ENCODE peak calls at places on chromosomes 7 and 10, in nine cellular contexts. C is colonic mucosa; A is CD8-positive, alpha-beta T cell; W is sigmoid colon; H is neural progenitor cell; I is small intestine; S is heart left ventricle; Y is GM23248; Z is heart right ventricle. D is an unnamed sample.

GRCh38 chr10:60901561-60902235 is 42.3 kb downstream of the RHOBTB1 start:
- DNase-seq in C (no peak), A (no peak), W (no peak), H (no peak), I (no peak), S (peak; percentile 83), Y (no peak), Z (peak; percentile 76), D (no peak)

GRCh38 chr7:142798451-142799438 is 28.0 kb downstream of the PRSS2 start:
- DNase-seq in C (no peak), A (peak; percentile 39), W (no peak), H (no peak), I (no peak), S (no peak), Y (no peak), Z (no peak), D (no peak)

GRCh38 chr10:34768261-34768971 is 46.7 kb downstream of the PARD3 start:
- DNase-seq in C (peak; percentile 87), A (no peak), W (peak; percentile 91), H (no peak), I (peak; percentile 88), S (peak; percentile 72), Y (peak; percentile 86), Z (peak; percentile 79), D (no peak)

GRCh38 chr10:100038561-100039071 is 28.9 kb upstream of the DNMBP start:
- DNase-seq in C (peak; percentile 52), A (no peak), W (no peak), H (no peak), I (peak; percentile 92), S (peak; percentile 32), Y (peak; percentile 11), Z (peak; percentile 21), D (no peak)

GRCh38 chr7:9029671-9030070 is 596.3 kb downstream of the NXPH1 start:
- DNase-seq in C (no peak), A (no peak), W (no peak), H (no peak), I (no peak), S (no peak), Y (no peak), Z (no peak), D (no peak)

GRCh38 chr10:44193156-44193555 is 191.7 kb downstream of the CXCL12 start:
- DNase-seq in C (no peak), A (no peak), W (no peak), H (no peak), I (no peak), S (no peak), Y (no peak), Z (no peak), D (no peak)

GRCh38 chr7:104914427-104914826 is 99.6 kb upstream of the KMT2E start:
- DNase-seq in C (no peak), A (no peak), W (no peak), H (no peak), I (no peak), S (no peak), Y (no peak), Z (no peak), D (no peak)

GRCh38 chr10:102452672-102453340 is 1.5 kb upstream of the C10orf95 start:
- DNase-seq in C (no peak), A (peak; percentile 36), W (peak; percentile 76), H (no peak), I (peak; percentile 48), S (no peak), Y (peak; percentile 88), Z (no peak), D (no peak)

GRCh38 chr7:100685631-100686145 is 8.4 kb downstream of the GIGYF1 start:
- DNase-seq in C (no peak), A (no peak), W (no peak), H (no peak), I (no peak), S (no peak), Y (no peak), Z (no peak), D (no peak)

GRCh38 chr7:51297986-51298385 is 18.6 kb downstream of the COBL start:
- DNase-seq in C (peak; percentile 3), A (no peak), W (no peak), H (no peak), I (no peak), S (no peak), Y (no peak), Z (no peak), D (no peak)

GRCh38 chr10:101783736-101784118 is 481 bp upstream of the NPM3 start:
- DNase-seq in C (no peak), A (no peak), W (no peak), H (peak; percentile 74), I (no peak), S (no peak), Y (peak; percentile 53), Z (no peak), D (no peak)

GRCh38 chr7:45574521-45575500 is 643 bp downstream of the ADCY1 start:
- DNase-seq in C (no peak), A (no peak), W (peak; percentile 50), H (peak; percentile 94), I (no peak), S (no peak), Y (peak; percentile 73), Z (peak; percentile 55), D (no peak)

GRCh38 chr10:24897326-24897926 is 55.0 kb downstream of the PRTFDC1 start:
- DNase-seq in C (no peak), A (no peak), W (no peak), H (no peak), I (no peak), S (no peak), Y (peak; percentile 62), Z (no peak), D (no peak)

GRCh38 chr7:82229164-82229563 is 214.4 kb downstream of the CACNA2D1 start:
- DNase-seq in C (no peak), A (no peak), W (no peak), H (no peak), I (no peak), S (no peak), Y (no peak), Z (no peak), D (no peak)

GRCh38 chr10:59950105-59950504 is 43.7 kb upstream of the CCDC6 start:
- DNase-seq in C (no peak), A (no peak), W (no peak), H (no peak), I (no peak), S (no peak), Y (no peak), Z (no peak), D (no peak)

DNA sequence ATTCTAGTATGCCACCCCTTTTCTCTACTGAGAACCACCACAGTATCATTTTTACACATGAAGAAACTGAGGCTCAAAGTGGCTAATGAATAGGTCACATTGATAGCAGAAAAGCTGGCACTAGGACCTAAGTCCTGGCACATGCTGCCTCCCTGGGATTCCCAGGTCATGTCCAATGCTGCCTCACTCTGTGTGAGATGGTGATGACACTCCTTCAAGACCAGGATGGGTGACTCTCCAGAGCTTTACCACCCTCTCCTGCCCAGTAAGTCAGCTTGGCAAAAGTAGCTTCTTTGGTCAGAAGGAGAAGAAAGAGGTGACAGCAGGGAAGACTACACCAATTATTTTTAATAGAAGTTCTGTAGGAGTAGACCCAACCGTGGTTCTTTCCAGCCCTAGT is 13.3 kb upstream of the AKR1B10 start:
- DNase-seq in C (no peak), A (no peak), W (no peak), H (no peak), I (no peak), S (no peak), Y (peak; percentile 8), Z (no peak), D (no peak)
- H3K9me3 ChIP-seq in C (no peaks in the 10 kb centered on the region), A (no peaks in the 10 kb centered on the region), W (no peaks in the 10 kb centered on the region), H (no peaks in the 10 kb centered on the region), I (no peaks in the 10 kb centered on the region), S (no peaks in the 10 kb centered on the region), Y (no peaks in the 10 kb centered on the region), Z (no peaks in the 10 kb centered on the region), D (no peaks in the 10 kb centered on the region)

GRCh38 chr7:41855798-41856197 is 152.9 kb upstream of the INHBA start:
- DNase-seq in C (no peak), A (no peak), W (no peak), H (no peak), I (no peak), S (no peak), Y (peak; percentile 57), Z (no peak), D (no peak)
- H3K9me3 ChIP-seq in C (no peaks in the 10 kb centered on the region), A (no peaks in the 10 kb centered on the region), W (no peaks in the 10 kb centered on the region), H (no peaks in the 10 kb centered on the region), I (no peaks in the 10 kb centered on the region), S (no peaks in the 10 kb centered on the region), Y (no peaks in the 10 kb centered on the region), Z (peaks cover under 1% of the 10 kb centered on the region), D (no peaks in the 10 kb centered on the region)

DNA sequence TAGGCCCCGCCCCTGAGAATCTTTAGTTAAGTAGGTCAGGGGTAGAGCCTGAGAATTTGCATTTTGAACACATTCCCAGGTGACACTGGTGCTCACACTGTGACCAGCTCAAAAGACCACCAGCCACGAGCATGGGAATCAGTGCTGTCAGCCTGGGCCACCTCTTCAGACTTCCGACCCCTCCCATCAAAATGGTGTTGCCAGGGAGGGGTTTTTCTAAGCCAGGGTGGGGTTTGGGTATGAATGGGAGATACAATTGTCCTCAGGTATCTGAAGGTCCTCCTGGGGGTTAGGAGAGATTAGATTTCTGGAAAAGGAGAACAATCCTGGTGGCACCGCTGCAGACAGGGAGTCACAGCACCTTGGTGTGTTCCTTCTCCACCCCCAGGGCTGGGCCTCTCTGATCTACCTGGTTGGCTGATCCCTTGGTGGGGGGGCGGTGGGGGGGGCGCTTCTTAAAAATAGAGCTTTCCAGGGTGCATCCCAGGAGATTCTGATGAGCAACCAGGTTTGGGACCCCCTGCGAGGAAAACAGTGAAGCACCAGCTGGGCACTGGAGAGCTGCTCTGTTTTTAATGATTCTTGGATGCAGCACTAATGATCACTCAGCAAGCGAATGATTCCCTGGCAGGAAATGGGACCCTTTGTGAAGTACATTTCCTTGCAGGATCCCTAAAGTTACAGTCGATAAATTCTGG is 111.4 kb upstream of the ANLN start:
- DNase-seq in C (peak; percentile 14), A (no peak), W (peak; percentile 63), H (no peak), I (no peak), S (no peak), Y (no peak), Z (no peak), D (no peak)
- H3K9me3 ChIP-seq in C (no peaks in the 10 kb centered on the region), A (no peaks in the 10 kb centered on the region), W (no peaks in the 10 kb centered on the region), H (no peaks in the 10 kb centered on the region), I (no peaks in the 10 kb centered on the region), S (no peaks in the 10 kb centered on the region), Y (no peaks in the 10 kb centered on the region), Z (no peaks in the 10 kb centered on the region), D (no peaks in the 10 kb centered on the region)

GRCh38 chr10:1411956-1412355 is 325.4 kb downstream of the ADARB2 start:
- DNase-seq in C (no peak), A (no peak), W (no peak), H (no peak), I (no peak), S (no peak), Y (no peak), Z (no peak), D (no peak)

GRCh38 chr10:1413823-1414222 is 323.5 kb downstream of the ADARB2 start:
- DNase-seq in C (no peak), A (no peak), W (no peak), H (no peak), I (no peak), S (no peak), Y (no peak), Z (no peak), D (no peak)

GRCh38 chr10:1414893-1415292 is 322.4 kb downstream of the ADARB2 start:
- DNase-seq in C (no peak), A (no peak), W (no peak), H (no peak), I (no peak), S (no peak), Y (no peak), Z (no peak), D (no peak)

GRCh38 chr10:1412531-1413189 is 324.7 kb downstream of the ADARB2 start:
- DNase-seq in C (no peak), A (no peak), W (no peak), H (no peak), I (no peak), S (no peak), Y (no peak), Z (no peak), D (no peak)

GRCh38 chr10:1413256-1413655 is 324.1 kb downstream of the ADARB2 start:
- DNase-seq in C (no peak), A (no peak), W (no peak), H (no peak), I (no peak), S (no peak), Y (no peak), Z (no peak), D (no peak)
- H3K9me3 ChIP-seq in C (no peaks in the 10 kb centered on the region), A (no peaks in the 10 kb centered on the region), W (no peaks in the 10 kb centered on the region), H (no peaks in the 10 kb centered on the region), I (no peaks in the 10 kb centered on the region), S (no peaks in the 10 kb centered on the region), Y (no peaks in the 10 kb centered on the region), Z (no peaks in the 10 kb centered on the region), D (no peaks in the 10 kb centered on the region)